ENCODE peak calls at places on chromosomes 4 and X, in five cellular contexts. R, J, W, N and M are unnamed samples.
A peak's percentile ranks its signal among the peaks of the same experiment; 100 is the strongest.

GRCh38 chrX:46683023-46683422 is 75.9 kb downstream of the SLC9A7 start:
- DNase-seq in N (no peak), R (peak; percentile 0), W (no peak), J (no peak), M (no peak)

GRCh38 chr4:115763051-115763450 is 649.6 kb upstream of the NDST4 start:
- DNase-seq in W (no peak), J (no peak), R (no peak), N (no peak), M (no peak)

GRCh38 chr4:82371398-82371972 is 2.3 kb downstream of the HNRNPD start:
- DNase-seq in J (peak; percentile 25), W (no peak), N (no peak), R (no peak), M (no peak)

GRCh38 chrX:1419545-1420355 is 27.8 kb upstream of the SLC25A6 start:
- DNase-seq in J (no peak), N (no peak), W (no peak), R (no peak), M (no peak)

GRCh38 chr4:71855944-71856343 is 72.1 kb upstream of the GC start:
- DNase-seq in R (no peak), W (no peak), N (no peak), J (peak; percentile 33), M (no peak)

GRCh38 chr4:62003695-62004094 is 803.6 kb downstream of the ADGRL3 start:
- DNase-seq in N (no peak), R (no peak), W (no peak), J (no peak), M (no peak)

GRCh38 chrX:136067097-136067496 is 80.2 kb upstream of the FHL1 start:
- DNase-seq in W (no peak), R (no peak), N (no peak), J (peak; percentile 11), M (no peak)

GRCh38 chrX:150581093-150581775 is 12.8 kb downstream of the MTM1 start:
- DNase-seq in J (no peak), R (peak; percentile 64), N (no peak), W (no peak), M (peak; percentile 14)

GRCh38 chrX:101595739-101596419 is 21.9 kb downstream of the ARMCX6 start:
- DNase-seq in W (no peak), R (peak; percentile 17), J (peak; percentile 68), N (peak; percentile 62), M (peak; percentile 72)

GRCh38 chr4:47913858-47914218 is 545 bp downstream of the NFXL1 start:
- DNase-seq in R (peak; percentile 13), N (no peak), J (peak; percentile 54), W (peak; percentile 73), M (peak; percentile 7)

GRCh38 chrX:134469481-134469880 is 9.5 kb downstream of the HPRT1 start:
- DNase-seq in N (no peak), J (no peak), R (no peak), W (no peak), M (no peak)

GRCh38 chr4:179692251-179692650 is 2250.0 kb upstream of the AGA start:
- DNase-seq in R (no peak), W (no peak), N (no peak), J (no peak), M (no peak)

DNA sequence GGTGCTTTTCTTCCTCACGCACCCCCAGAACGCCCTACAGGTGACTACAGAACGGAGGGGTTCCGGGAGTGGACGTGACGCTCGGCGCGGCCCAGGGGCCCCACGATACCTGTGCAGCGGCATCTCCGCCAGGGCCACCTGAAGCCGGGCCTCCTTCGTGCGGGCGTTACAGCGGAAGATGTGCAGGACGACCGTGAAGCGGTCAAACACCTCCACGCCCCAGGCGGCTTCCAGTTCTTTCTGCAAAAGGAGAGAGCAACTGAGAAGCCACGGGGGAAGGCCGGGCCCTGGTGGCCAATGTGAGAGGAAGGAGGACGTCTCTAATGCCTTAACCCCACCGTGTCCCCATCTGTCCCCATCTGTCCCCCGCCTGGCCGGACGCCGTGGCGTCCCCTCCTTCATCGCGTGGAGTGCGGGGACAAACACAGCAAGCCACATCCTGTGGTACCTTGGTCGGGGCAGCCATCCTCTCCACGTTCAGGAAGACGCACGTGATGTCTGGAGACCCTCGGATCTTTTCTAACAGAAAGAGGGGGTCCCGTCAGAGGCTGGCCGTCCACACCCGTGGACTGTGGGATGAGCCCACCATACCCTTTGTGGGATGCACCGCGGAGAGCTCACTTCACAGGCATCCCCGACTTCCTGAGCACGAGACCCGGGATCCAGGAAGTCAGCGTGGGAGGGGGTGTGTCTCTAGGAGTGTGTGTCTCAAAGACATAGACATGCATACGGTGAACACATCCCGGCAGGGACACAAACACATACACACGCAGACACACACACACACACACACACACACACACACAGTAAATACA is 3.6 kb downstream of the GTPBP6 start:
- DNase-seq in J (no peak), R (no peak), W (no peak), N (no peak), M (no peak)
- TF ChIP-seq KDM1A in J (no peak), R (no peak), W (no peak), N (no peak), M (no peak)

GRCh38 chr4:175412161-175412560 is 399.9 kb downstream of the GPM6A start:
- DNase-seq in W (no peak), J (no peak), R (no peak), N (no peak), M (no peak)
- TF ChIP-seq KDM1A in W (no peak), J (no peak), R (no peak), N (no peak), M (no peak)

DNA sequence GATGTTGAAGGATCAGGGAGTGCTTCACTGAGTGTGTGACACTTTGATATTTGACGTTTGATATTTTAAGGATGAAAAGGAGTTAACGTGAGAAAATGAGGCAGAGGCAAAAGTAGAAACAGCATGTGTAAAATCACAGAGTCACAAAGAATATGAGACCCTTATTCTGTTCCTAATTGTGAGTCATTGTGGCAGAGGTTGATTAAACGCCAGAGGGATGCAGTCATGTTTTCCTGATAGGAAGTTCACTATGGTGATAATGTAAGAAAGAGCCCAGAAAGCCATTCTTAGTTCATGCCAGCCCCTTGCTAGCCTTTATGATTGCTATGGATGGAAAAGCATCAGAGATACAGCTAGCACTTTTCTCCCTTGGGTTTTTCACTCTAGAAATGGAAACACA is 33.5 kb upstream of the IGSF1 start:
- DNase-seq in J (no peak), N (no peak), R (no peak), W (no peak), M (no peak)
- TF ChIP-seq KDM1A in J (no peak), N (no peak), R (no peak), W (no peak), M (no peak)

GRCh38 chrX:132216806-132217202 is 2.4 kb downstream of the RAP2C start:
- DNase-seq in W (no peak), R (no peak), N (no peak), J (no peak), M (peak; percentile 6)
- TF ChIP-seq KDM1A in W (no peak), R (no peak), N (no peak), J (no peak), M (no peak)

GRCh38 chr4:38141808-38142500 is 181.8 kb downstream of the PTTG2 start:
- DNase-seq in N (no peak), W (no peak), R (no peak), J (no peak), M (no peak)
- TF ChIP-seq KDM1A in N (no peak), W (no peak), R (no peak), J (no peak), M (no peak)

DNA sequence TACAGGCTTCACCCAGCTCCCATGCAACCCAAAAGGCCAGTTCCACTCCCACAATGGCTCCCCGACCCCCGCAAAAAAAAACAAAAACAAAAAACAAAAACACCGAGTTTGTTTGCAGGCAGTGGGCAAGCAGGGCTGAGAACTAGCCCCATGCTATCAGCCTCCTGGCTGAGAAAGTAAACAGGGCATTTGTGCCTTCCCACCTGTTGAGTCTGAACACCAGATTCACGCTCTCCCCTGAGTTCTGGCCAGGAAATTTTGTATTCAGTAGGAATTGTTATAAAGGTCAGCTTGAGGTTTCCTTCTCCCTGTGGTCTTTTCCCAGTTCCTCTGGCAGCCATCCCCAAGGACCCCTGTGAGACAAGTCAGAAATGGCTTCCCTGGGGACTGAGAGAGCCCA is 1066.5 kb downstream of the GLUD2 start:
- DNase-seq in J (no peak), R (no peak), W (no peak), N (no peak), M (no peak)
- TF ChIP-seq KDM1A in J (no peak), R (no peak), W (no peak), N (no peak), M (no peak)

GRCh38 chrX:114712466-114712865 is 128.6 kb downstream of the HTR2C start:
- DNase-seq in R (no peak), J (no peak), W (no peak), N (no peak), M (no peak)

GRCh38 chrX:114717921-114718320 is 134.0 kb downstream of the HTR2C start:
- DNase-seq in N (no peak), R (no peak), J (peak; percentile 22), W (peak; percentile 51), M (no peak)
- TF ChIP-seq KDM1A in N (no peak), R (no peak), J (no peak), W (no peak), M (no peak)

DNA sequence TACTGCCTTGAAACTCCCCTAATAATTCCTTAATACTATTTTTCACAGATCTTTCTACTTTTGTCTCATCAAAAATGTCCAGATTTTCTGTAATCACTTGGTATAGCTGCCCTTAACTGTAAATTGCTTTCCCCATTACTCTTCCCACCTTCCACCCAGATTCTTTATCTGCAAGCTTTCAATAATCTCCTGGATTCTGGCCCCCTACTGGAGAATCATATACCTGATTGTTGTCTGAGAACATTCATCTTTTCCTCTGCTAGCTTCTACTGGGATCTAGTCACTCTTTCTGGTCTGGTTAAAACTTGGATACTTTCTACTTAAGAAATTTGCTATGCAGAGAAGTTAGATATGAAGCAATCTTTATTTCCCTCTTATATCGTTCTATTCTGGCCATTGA is 552.6 kb downstream of the PCDH19 start:
- DNase-seq in J (no peak), W (no peak), N (no peak), R (no peak), M (no peak)
- TF ChIP-seq KDM1A in J (no peak), W (no peak), N (no peak), R (no peak), M (no peak)